ENCODE peak calls at places on chromosomes 11 and 22, in five cellular contexts. H is stomach, I is cardiac fibroblast, A is astrocyte of the spinal cord, Z is NB4. P is an unnamed sample.

GRCh38 chr22:29202231-29203192 is 3.2 kb upstream of the EMID1 start:
- DNase-seq in Z (peak), H (peak), I (peak), A (peak), P (peak)

GRCh38 chr11:128054323-128054910 is 532.9 kb downstream of the ETS1 start:
- DNase-seq in I (peak), H (no peak), Z (no peak), A (peak), P (no peak)

GRCh38 chr11:36452231-36452630 is 57.8 kb downstream of the TRAF6 start:
- DNase-seq in Z (peak), I (no peak), H (no peak), A (peak), P (no peak)

GRCh38 chr22:38989461-38989860 is 7.3 kb downstream of the APOBEC3B start:
- DNase-seq in H (no peak), Z (no peak), A (no peak), I (no peak), P (no peak)

GRCh38 chr11:8649361-8649760 is 33.1 kb downstream of the TRIM66 start:
- DNase-seq in H (no peak), I (peak), Z (no peak), A (peak), P (no peak)

GRCh38 chr11:104799251-104799650 is 99.0 kb downstream of the CASP12 start:
- DNase-seq in A (no peak), I (no peak), Z (no peak), H (no peak), P (no peak)

GRCh38 chr22:50085211-50085999 is at the start of gene MLC1:
- DNase-seq in H (no peak), Z (peak), A (no peak), I (peak), P (no peak)

GRCh38 chr11:93477684-93478234 is 65.4 kb downstream of the SMCO4 start:
- DNase-seq in H (no peak), Z (no peak), I (no peak), A (peak), P (no peak)

GRCh38 chr11:110355011-110355744 is 58.8 kb upstream of the RDX start:
- DNase-seq in I (no peak), H (no peak), Z (no peak), A (no peak), P (no peak)

GRCh38 chr11:65891180-65892136 is 985 bp downstream of the CCDC85B start:
- DNase-seq in A (peak), H (no peak), I (peak), Z (peak), P (peak)

GRCh38 chr11:69417211-69418085 is 64.0 kb upstream of the LINC01488 start:
- DNase-seq in Z (no peak), A (peak), I (no peak), H (no peak), P (no peak)

GRCh38 chr11:69449320-69450063 is 32.0 kb upstream of the LINC01488 start:
- DNase-seq in H (peak), Z (peak), A (peak), I (peak), P (peak)

GRCh38 chr11:7448126-7448525 is 37.2 kb upstream of the OLFML1 start:
- DNase-seq in H (no peak), A (no peak), I (no peak), Z (no peak), P (no peak)

GRCh38 chr22:27677895-27678458 is 123.6 kb downstream of the MN1 start:
- DNase-seq in Z (no peak), A (no peak), I (no peak), H (no peak), P (no peak)

GRCh38 chr22:46148885-46149492 is 1.3 kb upstream of the PPARA start:
- DNase-seq in I (no peak), A (no peak), Z (peak), H (no peak), P (no peak)

GRCh38 chr11:65802841-65803240 is 16.0 kb downstream of the OVOL1 start:
- DNase-seq in H (no peak), Z (no peak), A (no peak), I (no peak), P (no peak)

GRCh38 chr11:69088676-69089146 is 40.0 kb downstream of the TPCN2 start:
- DNase-seq in A (peak), H (peak), I (peak), Z (peak), P (peak)

GRCh38 chr22:19943665-19944026 is 2.0 kb upstream of the TXNRD2 start:
- DNase-seq in I (peak), A (peak), H (no peak), Z (peak), P (no peak)
- TF ChIP-seq CTCF in I (no peak), A (no peak), H (no peak), Z (no peak), P (no peak)

GRCh38 chr11:55503449-55503848 is 50.8 kb upstream of the OR4C15 start:
- DNase-seq in A (no peak), Z (peak), I (no peak), H (no peak), P (no peak)
- TF ChIP-seq CTCF in A (no peak), Z (peak), I (no peak), H (no peak), P (no peak)

DNA sequence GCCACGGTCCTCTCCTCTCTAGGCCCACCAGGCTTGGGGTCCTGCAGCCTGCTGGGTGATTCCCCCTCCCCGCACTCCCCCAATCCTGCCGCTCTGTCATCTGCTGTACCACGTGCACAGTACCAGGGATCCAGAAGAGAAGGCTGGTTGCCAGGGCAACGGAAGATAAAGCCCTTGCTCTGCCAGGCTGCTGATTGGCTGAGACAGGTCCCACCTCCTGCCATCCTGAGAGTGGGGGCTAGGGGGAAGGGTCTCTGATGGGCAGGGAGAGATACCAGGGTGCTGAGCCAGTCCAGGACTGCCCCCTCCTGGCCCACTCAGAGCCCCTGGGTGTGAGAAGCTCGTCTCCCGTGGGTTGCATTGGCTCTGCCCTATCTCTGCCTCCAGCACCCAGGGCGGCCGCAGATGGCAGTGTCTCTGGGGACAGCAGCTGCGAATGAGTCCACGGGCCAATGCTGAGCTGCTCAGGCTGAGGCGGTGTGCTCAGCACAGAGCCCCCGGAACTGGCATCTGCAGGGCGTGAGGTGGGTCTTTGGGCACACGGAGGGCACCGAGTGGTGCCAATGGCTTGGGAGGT is at the start of gene SMIM45:
- DNase-seq in Z (no peak), I (no peak), H (no peak), A (no peak), P (no peak)
- TF ChIP-seq CTCF in Z (no peak), I (no peak), H (no peak), A (no peak), P (no peak)

GRCh38 chr22:22201185-22201924 is 43.2 kb upstream of the VPREB1 start:
- DNase-seq in A (no peak), H (peak), I (peak), Z (peak), P (peak)
- TF ChIP-seq CTCF in A (peak), H (no peak), I (peak), Z (peak), P (peak)

GRCh38 chr11:126436209-126436608 is 80.7 kb downstream of the ST3GAL4 start:
- DNase-seq in Z (peak), H (no peak), I (no peak), A (no peak), P (no peak)

GRCh38 chr11:126432525-126432924 is 77.0 kb downstream of the ST3GAL4 start:
- DNase-seq in I (no peak), A (no peak), H (no peak), Z (no peak), P (no peak)

GRCh38 chr11:126434950-126435335 is 79.5 kb downstream of the ST3GAL4 start:
- DNase-seq in Z (peak), H (no peak), I (no peak), A (no peak), P (no peak)

GRCh38 chr11:126433244-126433846 is 77.9 kb downstream of the ST3GAL4 start:
- DNase-seq in A (no peak), H (no peak), I (no peak), Z (peak), P (no peak)

DNA sequence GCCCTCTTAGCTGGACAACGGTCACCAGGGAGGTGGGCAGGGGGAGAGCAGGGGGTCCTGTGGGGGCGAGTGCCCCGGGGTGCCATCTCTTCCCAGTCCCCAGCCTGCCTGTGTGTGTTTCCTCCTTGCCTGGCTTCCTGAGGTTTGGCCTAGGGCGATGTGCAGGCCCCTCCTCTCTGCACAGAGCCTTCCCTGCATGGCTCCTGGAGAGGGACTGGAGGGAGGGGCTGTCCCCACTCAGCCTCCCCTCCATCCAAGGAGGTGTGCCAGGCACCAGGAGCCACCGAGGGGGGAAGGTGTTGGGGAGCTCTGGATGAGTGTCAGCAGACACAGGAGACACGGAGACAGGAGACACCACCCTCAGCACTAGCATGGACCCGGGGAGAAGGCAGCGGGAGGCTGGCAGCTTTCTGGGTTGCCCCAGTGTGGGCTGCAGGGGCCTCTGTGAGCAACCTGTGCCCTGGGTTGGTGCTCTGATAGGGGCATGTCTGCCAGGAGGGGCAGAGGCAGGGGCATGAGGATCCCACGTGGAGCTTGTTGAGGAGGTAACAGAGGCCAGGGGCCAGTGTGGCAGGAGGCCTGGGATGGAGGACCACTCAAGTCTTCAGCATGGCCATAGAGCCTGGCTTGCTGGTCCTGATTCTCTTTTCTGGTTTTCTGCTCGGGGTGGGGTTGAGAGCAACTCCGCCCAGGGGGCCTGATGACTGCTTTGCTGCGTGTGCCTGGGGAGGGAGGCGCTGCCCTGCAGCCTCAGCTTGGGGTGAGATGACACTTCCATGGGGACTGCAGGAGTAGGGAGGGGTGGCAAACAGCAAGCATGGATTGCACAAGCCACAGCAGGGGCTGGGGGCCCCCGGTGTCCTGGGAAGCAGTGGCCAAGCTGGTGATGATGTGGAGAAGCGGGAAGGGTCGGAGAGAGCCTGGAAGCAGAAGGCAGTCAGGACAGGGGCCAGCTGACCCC is 78.8 kb downstream of the ST3GAL4 start:
- DNase-seq in H (no peak), I (no peak), Z (peak), A (no peak), P (no peak)
- TF ChIP-seq CTCF in H (no peak), I (no peak), Z (no peak), A (no peak), P (no peak)

GRCh38 chr11:15816996-15817395 is 539.4 kb downstream of the SOX6 start:
- DNase-seq in Z (no peak), I (peak), A (peak), H (no peak), P (no peak)
- TF ChIP-seq CTCF in Z (no peak), I (no peak), A (no peak), H (no peak), P (no peak)

P was measured in endothelial cell.